ENCODE peak calls at places on chromosomes 5 and 9, in six cellular contexts. Y, B, V, A, U and C are unnamed samples.

GRCh38 chr5:60997721-60998120 is 52.7 kb downstream of the NDUFAF2 start:
- ATAC-seq in B (no peak), A (no peak), V (no peak), U (no peak), Y (no peak), C (no peak)

GRCh38 chr9:35598863-35599590 is 6.0 kb upstream of the TESK1 start:
- ATAC-seq in V (no peak), Y (no peak), U (no peak), A (peak), B (peak), C (no peak)

GRCh38 chr5:139473105-139473504 is 2.3 kb downstream of the SMIM33 start:
- ATAC-seq in A (no peak), V (no peak), U (no peak), Y (no peak), B (peak), C (no peak)

GRCh38 chr5:140242890-140243585 is 59.9 kb downstream of the PFDN1 start:
- ATAC-seq in Y (no peak), V (no peak), U (no peak), B (no peak), A (peak), C (no peak)

GRCh38 chr5:158084292-158084691 is 225.3 kb upstream of the CLINT1 start:
- ATAC-seq in V (no peak), U (no peak), Y (no peak), B (no peak), A (no peak), C (no peak)

GRCh38 chr9:110655723-110656641 is 12.6 kb upstream of the MUSK start:
- ATAC-seq in B (no peak), A (peak), U (no peak), Y (no peak), V (peak), C (no peak)

GRCh38 chr5:98839469-98840383 is 66.3 kb downstream of the RGMB start:
- ATAC-seq in A (peak), B (peak), V (no peak), U (peak), Y (peak), C (peak)

GRCh38 chr9:70617033-70617432 is 202.6 kb upstream of the KLF9 start:
- ATAC-seq in A (no peak), Y (no peak), B (no peak), U (no peak), V (no peak), C (no peak)

GRCh38 chr9:124000161-124000783 is 11.3 kb upstream of the LHX2 start:
- ATAC-seq in Y (no peak), U (peak), V (no peak), B (peak), A (no peak), C (no peak)

GRCh38 chr9:120431268-120431667 is 148.7 kb downstream of the CDK5RAP2 start:
- ATAC-seq in A (peak), V (no peak), B (no peak), U (no peak), Y (no peak), C (no peak)

GRCh38 chr9:136626066-136626725 is 36.5 kb upstream of the EGFL7 start:
- ATAC-seq in A (no peak), B (peak), Y (no peak), V (peak), U (no peak), C (no peak)

GRCh38 chr9:17063535-17064135 is 71.2 kb upstream of the CNTLN start:
- ATAC-seq in U (peak), Y (no peak), B (peak), V (peak), A (peak), C (no peak)

GRCh38 chr5:31833710-31834109 is 194.8 kb downstream of the PDZD2 start:
- ATAC-seq in Y (peak), B (no peak), A (no peak), V (no peak), U (no peak), C (no peak)

GRCh38 chr5:174533771-174534221 is 190.6 kb upstream of the MSX2 start:
- ATAC-seq in B (no peak), A (peak), Y (no peak), U (no peak), V (no peak), C (peak)

GRCh38 chr5:6495433-6496206 is 47.0 kb downstream of the UBE2QL1 start:
- ATAC-seq in A (no peak), Y (no peak), B (peak), U (no peak), V (no peak), C (no peak)

GRCh38 chr5:131357739-131358561 is 94.1 kb downstream of the CDC42SE2 start:
- ATAC-seq in U (peak), A (no peak), B (no peak), V (no peak), Y (peak), C (peak)

GRCh38 chr5:172694061-172694460 is 53.0 kb downstream of the NEURL1B start:
- ATAC-seq in V (no peak), Y (no peak), B (no peak), U (no peak), A (no peak), C (no peak)

GRCh38 chr9:94874316-94874715 is 147.8 kb downstream of the AOPEP start:
- ATAC-seq in U (no peak), A (peak), B (no peak), Y (no peak), V (peak), C (no peak)

GRCh38 chr9:134426436-134426835 is 100.2 kb downstream of the RXRA start:
- ATAC-seq in A (no peak), U (no peak), Y (no peak), V (no peak), B (no peak), C (no peak)